ENCODE peak calls at places on chromosomes 4 and X, in four cellular contexts. E is HepG2; I is CD4-positive, CD25-positive, alpha-beta regulatory T cell; O is bronchial epithelial cell. G is an unnamed sample.

GRCh38 chr4:10093801-10094552 is 22.6 kb downstream of the WDR1 start:
- DNase-seq in O (peak; percentile 38), I (no peak), E (no peak), G (peak; percentile 96)

GRCh38 chr4:14857986-14858385 is 144.3 kb upstream of the CPEB2 start:
- DNase-seq in I (no peak), E (no peak), O (no peak), G (no peak)

GRCh38 chr4:84821064-84821463 is 145.4 kb downstream of the WDFY3 start:
- DNase-seq in E (no peak), I (no peak), O (no peak), G (no peak)

GRCh38 chrX:38991656-38992558 is 190.6 kb downstream of the MID1IP1 start:
- DNase-seq in E (no peak), O (peak; percentile 85), I (no peak), G (no peak)

GRCh38 chr4:77959566-77960338 is 97.1 kb downstream of the MRPL1 start:
- DNase-seq in E (peak; percentile 63), I (no peak), O (peak; percentile 59), G (peak; percentile 52)

GRCh38 chrX:136031626-136032025 is 46.4 kb downstream of the SLC9A6 start:
- DNase-seq in I (no peak), O (no peak), E (no peak), G (no peak)

GRCh38 chrX:23919706-23920320 is 12.0 kb downstream of the CXorf58 start:
- DNase-seq in E (peak; percentile 30), I (no peak), O (no peak), G (no peak)

GRCh38 chrX:108036298-108036973 is 8.4 kb upstream of the VSIG1 start:
- DNase-seq in E (peak; percentile 89), I (no peak), O (peak; percentile 96), G (no peak)

GRCh38 chrX:40100141-40100536 is 2.4 kb upstream of the BCOR start:
- DNase-seq in O (no peak), E (no peak), I (no peak), G (no peak)

GRCh38 chr4:1055721-1056590 is 44.5 kb downstream of the FGFRL1 start:
- DNase-seq in I (peak; percentile 60), O (no peak), E (no peak), G (peak; percentile 31)

GRCh38 chr4:101127176-101127790 is 220.0 kb downstream of the PPP3CA start:
- DNase-seq in I (no peak), E (no peak), O (no peak), G (no peak)

GRCh38 chr4:3254302-3255131 is 5.6 kb downstream of the MSANTD1 start:
- DNase-seq in O (no peak), I (no peak), E (no peak), G (no peak)

GRCh38 chr4:74311696-74312313 is 3.5 kb downstream of the EPGN start:
- DNase-seq in E (peak; percentile 46), I (no peak), O (peak; percentile 69), G (peak; percentile 36)

GRCh38 chrX:74118503-74118902 is 185.5 kb upstream of the ZCCHC13 start:
- DNase-seq in I (no peak), E (no peak), O (peak; percentile 1), G (no peak)

GRCh38 chr4:82372874-82373815 is 646 bp downstream of the HNRNPD start:
- DNase-seq in E (peak; percentile 69), I (peak; percentile 72), O (peak; percentile 68), G (peak; percentile 82)

GRCh38 chr4:168540865-168541607 is 44.2 kb downstream of the PALLD start:
- DNase-seq in I (no peak), O (peak; percentile 75), E (no peak), G (no peak)

GRCh38 chr4:184815046-184815877 is 10.5 kb downstream of the ACSL1 start:
- DNase-seq in O (peak; percentile 96), E (peak; percentile 74), I (no peak), G (no peak)

GRCh38 chr4:2800691-2801596 is 8.1 kb downstream of the SH3BP2 start:
- DNase-seq in O (no peak), E (peak; percentile 92), I (no peak), G (no peak)

GRCh38 chrX:154057790-154058189 is 38.1 kb upstream of the IRAK1 start:
- DNase-seq in E (peak; percentile 13), I (no peak), O (no peak), G (no peak)

GRCh38 chr4:113684534-113685091 is 76.9 kb downstream of the CAMK2D start:
- DNase-seq in O (peak; percentile 38), I (no peak), E (peak; percentile 85), G (no peak)

GRCh38 chrX:20143539-20143938 is 1.9 kb upstream of the EIF1AX start:
- DNase-seq in O (no peak), I (no peak), E (peak; percentile 58), G (no peak)

GRCh38 chr4:123995939-123996338 is 599.3 kb downstream of the SPRY1 start:
- DNase-seq in I (no peak), O (peak; percentile 83), E (no peak), G (no peak)

GRCh38 chr4:53014881-53015280 is 152.8 kb downstream of the RASL11B start:
- DNase-seq in I (no peak), E (no peak), O (no peak), G (no peak)

GRCh38 chrX:5586726-5587125 is 641.9 kb downstream of the NLGN4X start:
- DNase-seq in I (no peak), O (no peak), E (no peak), G (no peak)

GRCh38 chr4:4339504-4340085 is 47.3 kb upstream of the NSG1 start:
- DNase-seq in O (peak; percentile 25), E (no peak), I (no peak), G (no peak)

GRCh38 chrX:84363674-84364073 is 138.6 kb downstream of the HDX start:
- DNase-seq in O (no peak), I (no peak), E (no peak), G (no peak)

GRCh38 chr4:10097906-10098769 is 18.5 kb downstream of the WDR1 start:
- DNase-seq in E (no peak), I (no peak), O (no peak), G (no peak)

GRCh38 chr4:83657336-83657735 is 121.4 kb downstream of the GPAT3 start:
- DNase-seq in O (no peak), E (no peak), I (no peak), G (no peak)

GRCh38 chr4:75895744-75896314 is 6.4 kb downstream of the PPEF2 start:
- DNase-seq in I (no peak), E (peak; percentile 52), O (peak; percentile 33), G (peak; percentile 30)

GRCh38 chr4:109548655-109549054 is 11.4 kb upstream of the MCUB start:
- DNase-seq in I (no peak), E (no peak), O (peak; percentile 96), G (no peak)

GRCh38 chrX:15853586-15854079 is 980 bp downstream of the AP1S2 start:
- DNase-seq in I (no peak), E (no peak), O (no peak), G (no peak)

GRCh38 chr4:13907255-13907751 is 279.8 kb upstream of the BOD1L1 start:
- DNase-seq in E (peak; percentile 47), O (peak; percentile 98), I (no peak), G (no peak)

DNA sequence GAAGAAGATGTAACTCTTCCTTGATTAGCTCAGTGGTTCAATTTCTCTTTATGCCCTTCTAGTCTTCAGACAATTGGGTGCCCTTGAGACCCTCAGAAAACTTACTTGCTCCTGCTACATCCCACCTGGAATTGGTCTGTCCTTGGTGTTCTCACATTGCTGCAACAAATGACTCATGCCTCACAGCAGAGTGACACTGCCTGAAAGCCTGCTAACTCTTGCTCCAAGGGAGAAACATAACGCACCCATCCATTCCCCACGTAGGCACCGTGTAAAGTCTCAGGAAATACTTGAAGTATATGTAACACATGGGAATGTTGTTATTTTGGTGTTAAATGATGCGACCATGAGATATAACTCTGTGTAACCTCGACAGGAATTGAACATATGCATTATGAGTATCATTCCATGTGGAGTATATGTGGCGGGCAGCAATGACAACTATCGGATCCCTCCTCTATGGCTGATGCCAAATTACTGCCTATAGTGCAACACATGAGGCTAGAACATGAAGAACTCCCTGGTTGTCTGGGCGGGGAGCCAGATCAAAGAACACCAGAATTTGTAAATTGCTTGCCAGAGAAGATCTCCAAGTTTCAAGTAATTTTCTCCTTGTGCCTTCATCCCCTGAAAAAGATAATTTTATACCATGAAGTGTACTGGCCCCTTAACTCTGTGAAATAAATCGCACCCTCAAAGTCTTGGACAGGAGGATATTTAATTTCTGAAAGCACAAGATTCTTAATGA is 231.3 kb upstream of the STK26 start:
- DNase-seq in O (no peak), I (no peak), E (no peak), G (no peak)
- H3K4me3 ChIP-seq in O (no peak overlapping the region), I (peak overlapping the region; percentile 37), E (no peak overlapping the region), G (no peak overlapping the region)

DNA sequence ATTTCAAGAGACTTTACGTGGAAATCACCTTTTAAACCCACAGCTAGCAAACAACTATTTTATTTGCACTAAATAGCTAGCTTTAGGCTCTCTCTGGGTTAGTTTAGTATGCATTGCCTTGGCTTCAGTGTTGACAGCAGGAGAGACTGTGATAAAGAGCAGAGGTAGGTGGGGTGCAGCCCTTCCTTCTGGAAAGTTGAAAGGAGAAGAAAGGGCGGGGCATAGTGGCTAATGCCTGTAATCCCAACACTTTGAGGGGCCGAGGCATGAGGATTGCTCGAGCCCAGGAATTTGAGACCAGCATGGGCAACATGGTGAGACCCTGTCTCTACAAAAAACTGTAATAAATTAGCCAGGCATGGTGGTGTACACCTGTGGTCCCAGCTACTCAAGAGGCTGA is 29.0 kb upstream of the TMEM154 start:
- DNase-seq in E (no peak), O (no peak), I (no peak), G (no peak)
- H3K4me3 ChIP-seq in E (no peak overlapping the region), O (no peak overlapping the region), I (no peak overlapping the region), G (no peak overlapping the region)

DNA sequence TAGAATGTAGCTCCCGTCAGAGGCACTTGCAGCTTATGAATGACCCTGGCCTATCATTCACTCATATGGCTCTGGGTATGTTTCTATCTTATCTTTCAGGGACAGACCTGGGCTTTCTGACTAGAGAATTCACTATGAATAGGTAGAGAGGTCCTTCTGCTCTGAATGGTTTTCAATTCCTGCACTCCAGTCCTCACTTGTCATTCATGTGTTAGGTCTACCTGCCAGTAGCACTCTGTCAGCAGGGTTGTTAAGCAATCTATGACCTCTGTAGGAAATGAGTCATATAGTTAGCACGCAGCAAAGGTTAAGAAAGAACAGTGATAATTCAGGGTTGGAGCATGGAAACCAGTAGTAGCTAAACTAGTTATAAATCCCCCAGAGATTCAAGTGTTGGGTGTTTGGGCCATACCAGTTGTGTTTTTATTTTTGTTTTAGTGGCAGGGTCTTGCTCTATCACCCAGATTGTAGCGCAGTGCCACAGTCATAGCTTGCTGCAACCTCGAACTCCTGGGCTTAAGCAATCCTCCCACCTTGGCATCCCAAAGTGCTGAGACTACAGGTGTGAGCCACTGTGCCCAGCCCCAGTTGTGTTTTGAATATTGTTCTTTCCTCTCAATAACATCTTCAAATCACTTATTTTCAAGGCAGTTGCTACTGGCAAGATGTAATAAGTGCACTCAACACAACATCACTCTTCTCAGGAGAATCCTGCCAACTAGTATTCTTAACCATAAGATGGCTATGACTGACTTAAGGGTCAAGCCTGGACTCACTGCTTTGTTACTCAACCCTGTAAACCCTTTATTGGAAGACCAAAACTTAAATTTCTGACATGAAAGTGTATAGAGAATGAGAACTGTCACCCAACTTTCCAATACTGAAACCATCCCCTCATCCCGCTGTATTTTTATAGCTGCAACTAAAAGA is 25.1 kb downstream of the ARL13A start:
- DNase-seq in E (peak; percentile 72), I (no peak), O (peak; percentile 87), G (no peak)
- H3K4me3 ChIP-seq in E (no peak overlapping the region), I (no peak overlapping the region), O (no peak overlapping the region), G (no peak overlapping the region)

DNA sequence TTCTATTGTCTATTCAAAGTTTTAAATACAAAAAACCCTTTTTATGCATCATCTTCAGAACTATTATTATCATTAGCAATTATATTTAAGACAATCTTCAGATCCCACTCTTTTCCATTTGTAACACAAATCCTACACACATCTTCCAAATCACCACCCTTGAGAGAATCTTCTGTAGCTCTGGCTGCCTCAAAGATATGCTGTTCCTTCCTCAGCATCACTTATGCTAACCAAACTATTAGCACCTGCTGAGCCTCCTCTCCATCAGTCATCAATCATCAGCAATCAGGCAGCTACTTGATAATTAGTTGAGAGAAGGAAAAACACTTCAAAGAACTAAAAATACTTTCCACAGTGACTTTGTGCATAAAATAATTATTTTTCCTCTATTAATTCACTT is 1082.2 kb downstream of the C4orf33 start:
- DNase-seq in O (no peak), E (no peak), I (no peak), G (no peak)
- H3K4me3 ChIP-seq in O (no peak overlapping the region), E (no peak overlapping the region), I (no peak overlapping the region), G (no peak overlapping the region)